ENCODE peak calls at places on chromosomes 3 and 15, in five cellular contexts. H is islet precursor cell, D is MM.1S, Q is colonic mucosa, O is EL. S is an unnamed sample.

GRCh38 chr15:43519207-43519606 is 1.8 kb downstream of the MAP1A start:
- DNase-seq in H (no peak), D (no peak), Q (no peak), O (no peak), S (no peak)

GRCh38 chr15:79778378-79778990 is 118.3 kb downstream of the MTHFS start:
- DNase-seq in D (no peak), Q (no peak), O (no peak), H (no peak), S (peak)

GRCh38 chr3:25910997-25911396 is 121.1 kb downstream of the OXSM start:
- DNase-seq in D (peak), H (no peak), Q (peak), O (peak), S (peak)

GRCh38 chr3:112247351-112247750 is 46.7 kb downstream of the SLC9C1 start:
- DNase-seq in D (no peak), Q (no peak), O (no peak), H (no peak), S (no peak)

GRCh38 chr3:20622304-20622703 is 436.3 kb upstream of the SGO1 start:
- DNase-seq in O (peak), D (no peak), H (no peak), Q (no peak), S (no peak)

GRCh38 chr15:46786886-46787285 is 930.4 kb upstream of the SEMA6D start:
- DNase-seq in O (no peak), D (peak), H (peak), Q (no peak), S (peak)

GRCh38 chr3:71251156-71251775 is 332.3 kb downstream of the FOXP1 start:
- DNase-seq in Q (no peak), H (no peak), D (no peak), O (peak), S (no peak)

GRCh38 chr3:14410501-14411165 is 8.2 kb downstream of the SLC6A6 start:
- DNase-seq in Q (no peak), H (peak), O (peak), D (no peak), S (peak)

GRCh38 chr15:46996331-46996730 is 721.0 kb upstream of the SEMA6D start:
- DNase-seq in O (no peak), D (no peak), Q (no peak), H (peak), S (peak)

GRCh38 chr3:131361464-131362421 is 19.8 kb upstream of the NUDT16 start:
- DNase-seq in O (no peak), D (peak), Q (peak), H (peak), S (peak)

GRCh38 chr3:113132571-113132996 is 78.8 kb upstream of the BOC start:
- DNase-seq in D (no peak), O (peak), Q (no peak), H (peak), S (no peak)

S was measured in mesendoderm.